ENCODE peak calls at places on chromosomes 7 and 10, in seven cellular contexts. C, I, W, J, E, A and B are unnamed samples.

GRCh38 chr7:34087892-34088891 is 182.9 kb downstream of the BMPER start:
- DNase-seq in C (no peak), I (peak; percentile 43), W (peak; percentile 79), J (peak; percentile 43), E (no peak), A (no peak), B (no peak)

GRCh38 chr10:24556746-24557742 is 166.6 kb downstream of the ARHGAP21 start:
- DNase-seq in C (peak; percentile 37), I (peak; percentile 74), W (peak; percentile 52), J (peak; percentile 68), E (peak; percentile 64), A (no peak), B (no peak)

GRCh38 chr7:71886066-71886465 is 526.1 kb downstream of the CALN1 start:
- DNase-seq in C (no peak), I (no peak), W (no peak), J (no peak), E (no peak), A (no peak), B (no peak)

GRCh38 chr10:89204621-89205020 is 2.5 kb downstream of the CH25H start:
- DNase-seq in C (no peak), I (no peak), W (no peak), J (no peak), E (no peak), A (no peak), B (no peak)

GRCh38 chr7:95632609-95633008 is 36.3 kb upstream of the PDK4 start:
- DNase-seq in C (no peak), I (peak; percentile 30), W (no peak), J (no peak), E (peak; percentile 41), A (no peak), B (no peak)

GRCh38 chr7:16564909-16565426 is 38.3 kb downstream of the LRRC72 start:
- DNase-seq in C (no peak), I (peak; percentile 82), W (peak; percentile 34), J (peak; percentile 66), E (peak; percentile 16), A (no peak), B (no peak)

GRCh38 chr10:88851706-88852105 is at the start of gene ANKRD22:
- DNase-seq in C (no peak), I (peak; percentile 95), W (peak; percentile 82), J (peak; percentile 96), E (peak; percentile 35), A (peak; percentile 69), B (no peak)

GRCh38 chr10:50552308-50552707 is 71.4 kb downstream of the SGMS1 start:
- DNase-seq in C (no peak), I (no peak), W (no peak), J (no peak), E (peak; percentile 92), A (no peak), B (no peak)

GRCh38 chr7:128030263-128030998 is 806 bp downstream of the LRRC4 start:
- DNase-seq in C (peak; percentile 22), I (no peak), W (no peak), J (no peak), E (no peak), A (no peak), B (no peak)
- TF ChIP-seq CTCF in C (no peak), I (no peak), W (no peak), J (no peak), E (no peak), A (no peak), B (no peak)

GRCh38 chr10:96043157-96043894 is at the start of gene CCNJ:
- DNase-seq in C (peak; percentile 86), I (peak; percentile 87), W (peak; percentile 86), J (peak; percentile 95), E (peak; percentile 81), A (peak; percentile 82), B (peak; percentile 58)
- TF ChIP-seq CTCF in C (no peak), I (no peak), W (no peak), J (no peak), E (no peak), A (no peak), B (no peak)

GRCh38 chr10:21021843-21022594 is 124.9 kb upstream of the NEBL start:
- DNase-seq in C (no peak), I (peak; percentile 14), W (no peak), J (no peak), E (no peak), A (no peak), B (no peak)
- TF ChIP-seq CTCF in C (no peak), I (peak; percentile 40), W (peak; percentile 29), J (no peak), E (no peak), A (no peak), B (no peak)

GRCh38 chr10:60099998-60100747 is 193.8 kb upstream of the CCDC6 start:
- DNase-seq in C (no peak), I (peak; percentile 88), W (peak; percentile 39), J (peak; percentile 57), E (peak; percentile 32), A (no peak), B (no peak)
- TF ChIP-seq CTCF in C (peak; percentile 40), I (peak; percentile 92), W (peak; percentile 41), J (peak; percentile 44), E (peak; percentile 61), A (peak; percentile 50), B (no peak)

GRCh38 chr10:101840102-101840684 is 3.4 kb downstream of the KCNIP2 start:
- DNase-seq in C (no peak), I (no peak), W (peak; percentile 48), J (no peak), E (no peak), A (no peak), B (no peak)
- TF ChIP-seq CTCF in C (no peak), I (no peak), W (no peak), J (no peak), E (no peak), A (no peak), B (no peak)

GRCh38 chr10:73232887-73233286 is 14.2 kb downstream of the DNAJC9 start:
- DNase-seq in C (no peak), I (peak; percentile 57), W (no peak), J (peak; percentile 51), E (no peak), A (no peak), B (no peak)
- TF ChIP-seq CTCF in C (no peak), I (peak; percentile 79), W (no peak), J (peak; percentile 41), E (no peak), A (no peak), B (no peak)

GRCh38 chr7:84013616-84014240 is 180.9 kb downstream of the SEMA3A start:
- DNase-seq in C (no peak), I (peak; percentile 84), W (no peak), J (no peak), E (no peak), A (no peak), B (no peak)
- TF ChIP-seq CTCF in C (no peak), I (no peak), W (no peak), J (no peak), E (no peak), A (no peak), B (no peak)

GRCh38 chr7:122528879-122529481 is 169.9 kb downstream of the RNF133 start:
- DNase-seq in C (no peak), I (peak; percentile 50), W (no peak), J (peak; percentile 60), E (peak; percentile 14), A (no peak), B (no peak)

GRCh38 chr7:122535086-122535485 is 163.8 kb downstream of the RNF133 start:
- DNase-seq in C (no peak), I (no peak), W (no peak), J (no peak), E (no peak), A (no peak), B (no peak)

GRCh38 chr7:122532406-122533269 is 166.3 kb downstream of the RNF133 start:
- DNase-seq in C (no peak), I (peak; percentile 30), W (no peak), J (peak; percentile 25), E (no peak), A (no peak), B (no peak)
- TF ChIP-seq CTCF in C (no peak), I (peak; percentile 62), W (no peak), J (peak; percentile 28), E (peak; percentile 46), A (no peak), B (no peak)